ENCODE peak calls at places on chromosomes 16 and 17, in four cellular contexts. X is GM12878, I is K562, A is HepG2. G is an unnamed sample. For H3K27me3, the result is how much of the 10 kb centered on the place peaks cover.

GRCh38 chr17:45127583-45128300 is 4.6 kb downstream of the PLCD3 start:
- DNase-seq in X (no peak), I (no peak), A (peak), G (no peak)

GRCh38 chr16:86946396-86946795 is 368.0 kb downstream of the FOXL1 start:
- DNase-seq in X (no peak), I (no peak), A (peak), G (no peak)

GRCh38 chr17:13888043-13888442 is 181.3 kb upstream of the COX10 start:
- DNase-seq in X (no peak), I (no peak), A (no peak), G (peak)

GRCh38 chr16:57725077-57725953 is 10.3 kb upstream of the KATNB1 start:
- DNase-seq in X (no peak), I (no peak), A (no peak), G (no peak)

GRCh38 chr17:19538095-19539039 is 4.7 kb downstream of the SLC47A1 start:
- DNase-seq in X (no peak), I (no peak), A (peak), G (no peak)

GRCh38 chr16:48546774-48547173 is 63.2 kb downstream of the N4BP1 start:
- DNase-seq in X (no peak), I (no peak), A (peak), G (no peak)

GRCh38 chr16:57531635-57532220 is 4.6 kb downstream of the CCDC102A start:
- DNase-seq in X (no peak), I (no peak), A (no peak), G (peak)

GRCh38 chr17:67376509-67376891 is 581 bp upstream of the PITPNC1 start:
- DNase-seq in X (no peak), I (no peak), A (no peak), G (no peak)

GRCh38 chr17:17754719-17755686 is 73.7 kb downstream of the RAI1 start:
- DNase-seq in X (no peak), I (no peak), A (no peak), G (no peak)

GRCh38 chr17:72778161-72779151 is 314.0 kb downstream of the SLC39A11 start:
- DNase-seq in X (no peak), I (peak), A (no peak), G (peak)

GRCh38 chr17:68428498-68429172 is 28.7 kb downstream of the WIPI1 start:
- DNase-seq in X (no peak), I (no peak), A (no peak), G (no peak)

GRCh38 chr17:36652716-36653115 is 51.3 kb downstream of the MRM1 start:
- DNase-seq in X (no peak), I (no peak), A (no peak), G (no peak)

GRCh38 chr17:81090361-81091133 is 55.6 kb downstream of the BAIAP2 start:
- DNase-seq in X (no peak), I (peak), A (no peak), G (peak)

GRCh38 chr17:67390646-67391480 is 13.8 kb downstream of the PITPNC1 start:
- DNase-seq in X (peak), I (no peak), A (peak), G (no peak)

GRCh38 chr16:89549007-89549700 is 11.3 kb upstream of the RPL13 start:
- DNase-seq in X (no peak), I (no peak), A (no peak), G (no peak)

GRCh38 chr16:4378202-4378666 is 6.6 kb downstream of the VASN start:
- DNase-seq in X (no peak), I (no peak), A (no peak), G (no peak)

GRCh38 chr17:15348030-15348429 is 6.6 kb upstream of the TEKT3 start:
- DNase-seq in X (no peak), I (no peak), A (no peak), G (no peak)

GRCh38 chr17:29019475-29020181 is 13.8 kb upstream of the SEZ6 start:
- DNase-seq in X (no peak), I (no peak), A (no peak), G (no peak)
- H3K27me3 ChIP-seq in X (under half), I (half or more), A (half or more), G (under half)

GRCh38 chr16:8861563-8862308 is 7.1 kb downstream of the CARHSP1 start:
- DNase-seq in X (no peak), I (peak), A (peak), G (no peak)
- TF ChIP-seq NFIC in X (no peak), I (no peak), A (no peak), G (no peak)

GRCh38 chr16:73067671-73068545 is 20.0 kb upstream of the ZFHX3 start:
- DNase-seq in X (no peak), I (no peak), A (no peak), G (no peak)

GRCh38 chr16:73068546-73069401 is 20.8 kb upstream of the ZFHX3 start:
- DNase-seq in X (no peak), I (no peak), A (peak), G (no peak)

GRCh38 chr16:73066321-73066926 is 18.5 kb upstream of the ZFHX3 start:
- DNase-seq in X (no peak), I (no peak), A (no peak), G (no peak)

GRCh38 chr16:73065617-73066313 is 17.8 kb upstream of the ZFHX3 start:
- DNase-seq in X (no peak), I (no peak), A (no peak), G (no peak)

DNA sequence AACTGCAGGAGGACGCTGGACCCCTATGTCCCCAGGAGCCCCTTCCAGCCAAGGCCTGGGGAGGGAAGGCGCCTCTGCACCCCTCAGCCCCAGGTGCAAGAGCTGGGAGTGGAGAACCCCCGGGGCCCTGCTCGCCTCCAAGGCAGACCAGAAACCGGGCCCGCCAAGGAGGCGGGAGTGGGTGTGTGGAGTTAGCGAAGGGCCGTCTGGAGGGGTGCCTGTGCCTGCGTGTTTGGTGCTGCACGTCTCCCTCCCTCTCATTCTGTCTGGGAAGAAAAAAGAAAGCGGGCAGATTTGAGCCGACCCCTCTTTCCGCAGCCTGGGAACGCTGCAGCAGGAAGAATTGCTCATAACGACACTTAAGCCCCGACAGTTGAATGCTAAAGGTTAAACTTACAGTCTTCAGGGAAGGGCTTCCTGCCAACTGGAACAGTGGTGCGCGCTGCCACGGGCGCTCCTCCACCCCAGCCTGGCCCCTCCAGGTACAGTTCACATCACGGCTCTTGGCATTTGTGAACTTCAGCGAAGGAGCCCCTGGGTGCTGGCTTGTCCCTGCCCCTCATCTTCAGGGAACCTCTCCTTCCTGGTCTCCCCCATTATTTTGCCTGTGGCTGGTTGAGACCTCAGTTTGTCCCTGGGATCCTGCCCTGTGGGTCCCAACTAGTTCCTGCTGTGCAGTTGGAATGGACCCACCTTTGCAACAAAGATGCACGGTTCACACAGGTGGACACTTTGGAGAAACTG is 19.2 kb upstream of the ZFHX3 start:
- DNase-seq in X (no peak), I (no peak), A (no peak), G (no peak)
- H3K27me3 ChIP-seq in X (under half), I (under half), A (under half), G (under half)

GRCh38 chr17:28953444-28954118 is 2.3 kb upstream of the PHF12 start:
- DNase-seq in X (no peak), I (peak), A (peak), G (peak)

GRCh38 chr17:28951991-28952975 is 965 bp upstream of the PHF12 start:
- DNase-seq in X (peak), I (peak), A (peak), G (peak)

GRCh38 chr17:28950752-28951427 is 428 bp downstream of the PHF12 start:
- DNase-seq in X (no peak), I (no peak), A (no peak), G (no peak)

GRCh38 chr17:28950017-28950751 is 1.1 kb downstream of the PHF12 start:
- DNase-seq in X (no peak), I (peak), A (peak), G (peak)

GRCh38 chr17:28951428-28951990 is at the start of gene PHF12:
- DNase-seq in X (peak), I (peak), A (peak), G (peak)
- TF ChIP-seq NFIC in X (no peak), I (no peak), A (no peak), G (no peak)

DNA sequence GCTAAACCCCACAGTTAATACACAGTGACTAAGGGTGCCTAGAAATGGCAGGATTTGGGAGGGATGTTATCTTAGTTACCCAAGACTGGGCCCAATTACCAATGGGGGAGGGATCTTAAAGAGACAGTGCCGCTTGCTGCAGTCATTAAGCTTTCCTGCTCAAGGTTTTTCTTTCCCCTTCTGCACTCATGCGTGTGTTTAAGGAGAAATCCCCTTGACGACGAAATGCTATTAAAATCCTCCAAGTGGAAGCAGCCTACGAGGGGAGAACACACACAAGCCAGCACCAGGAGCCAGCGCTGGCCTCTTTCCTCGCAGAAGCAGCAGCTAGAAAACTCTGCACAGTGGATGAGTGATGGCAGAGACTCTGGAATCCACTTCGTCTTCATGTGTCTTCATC is 22.0 kb downstream of the SALL1 start:
- DNase-seq in X (no peak), I (no peak), A (no peak), G (no peak)
- H3K27me3 ChIP-seq in X (under half), I (under half), A (under half), G (under half)

GRCh38 chr16:56257260-56257659 is 66.0 kb downstream of the GNAO1 start:
- DNase-seq in X (no peak), I (no peak), A (no peak), G (peak)
- TF ChIP-seq NFIC in X (no peak), I (peak), A (no peak), G (no peak)